ENCODE peak calls at places on chromosomes 2 and 18, in eight cellular contexts. X is lung, A is IMR-90, P is sigmoid colon, F is BE2C, T is fibroblast of pulmonary artery, J is adrenal gland, E is astrocyte. Y is an unnamed sample.

GRCh38 chr2:54888146-54888545 is 162.1 kb downstream of the RTN4 start:
- DNase-seq in E (no peak), P (no peak), T (no peak), J (no peak), F (no peak), X (no peak), A (no peak), Y (no peak)

GRCh38 chr18:34760444-34760843 is 50.3 kb downstream of the DTNA start:
- DNase-seq in A (no peak), J (no peak), X (no peak), T (no peak), P (no peak), E (no peak), F (no peak), Y (no peak)

GRCh38 chr2:172281648-172282576 is 145.5 kb upstream of the ITGA6 start:
- DNase-seq in J (no peak), A (peak; percentile 92), F (no peak), X (no peak), T (peak; percentile 31), P (no peak), E (peak; percentile 82), Y (no peak)

GRCh38 chr18:39773656-39774055 is 2181.4 kb upstream of the PIK3C3 start:
- DNase-seq in F (no peak), T (no peak), E (peak; percentile 36), P (no peak), J (no peak), A (peak; percentile 6), X (no peak), Y (no peak)

GRCh38 chr2:71609958-71610357 is 156.6 kb downstream of the DYSF start:
- DNase-seq in E (peak; percentile 38), P (peak; percentile 32), F (no peak), J (no peak), T (peak; percentile 63), X (no peak), A (peak; percentile 54), Y (no peak)

GRCh38 chr2:25141120-25141519 is 27.3 kb downstream of the POMC start:
- DNase-seq in T (no peak), A (no peak), J (no peak), X (no peak), P (no peak), E (no peak), F (no peak), Y (no peak)

GRCh38 chr2:28747714-28748113 is 3.9 kb upstream of the PPP1CB start:
- DNase-seq in X (no peak), E (no peak), A (no peak), P (no peak), J (no peak), F (no peak), T (no peak), Y (no peak)

GRCh38 chr2:207416936-207417718 is 112.6 kb upstream of the CREB1 start:
- DNase-seq in T (no peak), X (no peak), A (peak; percentile 23), F (no peak), E (peak; percentile 36), J (no peak), P (no peak), Y (no peak)

GRCh38 chr2:232898592-232899541 is 28.8 kb downstream of the SNORC start:
- DNase-seq in P (no peak), T (peak; percentile 97), F (no peak), X (no peak), J (peak; percentile 47), A (peak; percentile 75), E (peak; percentile 52), Y (no peak)

GRCh38 chr2:120622886-120623753 is 112.5 kb upstream of the GLI2 start:
- DNase-seq in J (no peak), A (no peak), F (no peak), T (no peak), X (no peak), P (peak; percentile 45), E (no peak), Y (no peak)

GRCh38 chr2:191166111-191166755 is 15.4 kb upstream of the STAT4 start:
- DNase-seq in A (peak; percentile 89), P (no peak), T (peak; percentile 80), F (no peak), X (no peak), J (no peak), E (peak; percentile 64), Y (no peak)

GRCh38 chr2:6264198-6264597 is 572.0 kb downstream of the SOX11 start:
- DNase-seq in T (no peak), A (no peak), P (no peak), F (no peak), J (no peak), X (no peak), E (no peak), Y (no peak)

GRCh38 chr2:199431748-199432213 is 26.0 kb downstream of the SATB2 start:
- DNase-seq in E (peak; percentile 80), X (no peak), T (peak; percentile 67), P (no peak), F (no peak), A (peak; percentile 57), J (no peak), Y (no peak)

GRCh38 chr2:29697181-29697580 is 224.2 kb downstream of the ALK start:
- DNase-seq in A (no peak), T (no peak), J (no peak), X (no peak), P (no peak), E (no peak), F (no peak), Y (no peak)

GRCh38 chr2:37585982-37586621 is 85.3 kb downstream of the CDC42EP3 start:
- DNase-seq in E (peak; percentile 98), J (peak; percentile 66), P (peak; percentile 80), A (peak; percentile 93), F (no peak), X (no peak), T (peak; percentile 84), Y (no peak)

GRCh38 chr2:68357608-68358337 is 7.3 kb upstream of the PLEK start:
- DNase-seq in P (peak; percentile 65), A (peak; percentile 58), T (peak; percentile 70), F (peak; percentile 24), J (peak; percentile 55), E (peak; percentile 6), X (no peak), Y (no peak)

GRCh38 chr18:48929951-48930713 is 20.6 kb downstream of the SMAD7 start:
- DNase-seq in A (peak; percentile 81), X (no peak), E (peak; percentile 89), F (peak; percentile 39), P (peak; percentile 84), T (peak; percentile 77), J (peak; percentile 65), Y (no peak)

GRCh38 chr18:3388980-3389379 is 61.0 kb upstream of the TGIF1 start:
- DNase-seq in A (no peak), J (no peak), F (no peak), T (no peak), P (no peak), X (no peak), E (no peak), Y (no peak)

GRCh38 chr2:96664366-96664765 is 21.8 kb downstream of the FER1L5 start:
- DNase-seq in T (no peak), P (peak; percentile 7), X (no peak), F (no peak), E (no peak), J (no peak), A (no peak), Y (no peak)

GRCh38 chr2:135736546-135736945 is 5.1 kb upstream of the UBXN4 start:
- DNase-seq in A (no peak), T (no peak), X (no peak), E (no peak), P (no peak), J (no peak), F (no peak), Y (no peak)

GRCh38 chr2:166125557-166125956 is 2.3 kb downstream of the SCN1A start:
- DNase-seq in E (no peak), T (no peak), F (no peak), X (no peak), J (no peak), P (no peak), A (no peak), Y (no peak)

GRCh38 chr2:67880291-67880761 is 182.5 kb downstream of the C1D start:
- DNase-seq in P (no peak), X (no peak), J (no peak), T (no peak), A (peak; percentile 16), F (peak; percentile 39), E (peak; percentile 49), Y (no peak)

GRCh38 chr2:60550151-60550983 is 3.1 kb downstream of the BCL11A start:
- DNase-seq in E (peak; percentile 74), J (peak; percentile 88), P (peak; percentile 89), T (peak; percentile 89), X (peak; percentile 80), F (peak; percentile 82), A (peak; percentile 82), Y (peak; percentile 84)

GRCh38 chr2:152472524-152472923 is 137.6 kb downstream of the FMNL2 start:
- DNase-seq in F (no peak), T (no peak), X (no peak), P (no peak), A (no peak), J (no peak), E (no peak), Y (no peak)

GRCh38 chr2:219713110-219713509 is 85.7 kb downstream of the SLC4A3 start:
- DNase-seq in T (peak; percentile 71), E (no peak), A (peak; percentile 52), J (no peak), X (no peak), F (peak; percentile 61), P (no peak), Y (no peak)

GRCh38 chr18:78378403-78378802 is 601.2 kb upstream of the SALL3 start:
- DNase-seq in F (no peak), E (no peak), J (no peak), P (no peak), A (no peak), T (no peak), X (no peak), Y (no peak)

GRCh38 chr18:78376036-78376435 is 603.6 kb upstream of the SALL3 start:
- DNase-seq in J (no peak), A (no peak), X (no peak), E (no peak), P (no peak), F (no peak), T (no peak), Y (no peak)

GRCh38 chr18:78378983-78379382 is 600.6 kb upstream of the SALL3 start:
- DNase-seq in A (no peak), F (no peak), J (no peak), T (no peak), E (no peak), P (no peak), X (no peak), Y (no peak)
- H3K4me3 ChIP-seq in A (no peak overlapping the region), F (no peak overlapping the region), J (no peak overlapping the region), T (no peak overlapping the region), E (no peak overlapping the region), P (no peak overlapping the region), X (no peak overlapping the region), Y (no peak overlapping the region)

GRCh38 chr2:173866858-173867620 is 98.1 kb downstream of the SP3 start:
- DNase-seq in E (no peak), J (no peak), P (no peak), F (peak; percentile 40), A (no peak), X (no peak), T (no peak), Y (no peak)
- H3K4me3 ChIP-seq in E (no peak overlapping the region), J (no peak overlapping the region), P (no peak overlapping the region), F (no peak overlapping the region), A (no peak overlapping the region), X (no peak overlapping the region), T (no peak overlapping the region), Y (no peak overlapping the region)

GRCh38 chr18:58892536-58892935 is 27.9 kb downstream of the ZNF532 start:
- DNase-seq in J (no peak), X (no peak), T (no peak), A (no peak), E (no peak), F (no peak), P (no peak), Y (no peak)
- H3K4me3 ChIP-seq in J (no peak overlapping the region), X (no peak overlapping the region), T (no peak overlapping the region), A (no peak overlapping the region), E (no peak overlapping the region), F (no peak overlapping the region), P (no peak overlapping the region), Y (no peak overlapping the region)

GRCh38 chr2:102764083-102764482 is 2.3 kb downstream of the TMEM182 start:
- DNase-seq in X (no peak), J (no peak), E (no peak), P (no peak), F (no peak), T (peak; percentile 10), A (peak; percentile 20), Y (no peak)
- H3K4me3 ChIP-seq in X (no peak overlapping the region), J (no peak overlapping the region), E (no peak overlapping the region), P (no peak overlapping the region), F (no peak overlapping the region), T (no peak overlapping the region), A (no peak overlapping the region), Y (no peak overlapping the region)